ENCODE peak calls at places on chromosome 4, in five cellular contexts. One of them, this sample, is unnamed.

GRCh38 chr4:119746951-119747350 is 118.3 kb upstream of the PDE5A start:
- DNase-seq in BE2C: no peak
- DNase-seq in A549: no peak
- DNase-seq in colonic mucosa: no peak
- DNase-seq in mucosa of descending colon: no peak
- DNase-seq in this sample: no peak

GRCh38 chr4:159384619-159385018 is 281.7 kb downstream of the RAPGEF2 start:
- DNase-seq in BE2C: no peak
- DNase-seq in A549: no peak
- DNase-seq in colonic mucosa: no peak
- DNase-seq in mucosa of descending colon: no peak
- DNase-seq in this sample: no peak

GRCh38 chr4:90689739-90690138 is 562.5 kb downstream of the CCSER1 start:
- DNase-seq in BE2C: no peak
- DNase-seq in A549: no peak
- DNase-seq in colonic mucosa: no peak
- DNase-seq in mucosa of descending colon: no peak
- DNase-seq in this sample: no peak

GRCh38 chr4:165096776-165097175 is 15.9 kb downstream of the TMEM192 start:
- DNase-seq in BE2C: no peak
- DNase-seq in A549: peak; percentile 6
- DNase-seq in colonic mucosa: no peak
- DNase-seq in mucosa of descending colon: no peak
- DNase-seq in this sample: no peak

GRCh38 chr4:112637552-112637866 is 566 bp downstream of the LARP7 start:
- DNase-seq in BE2C: no peak
- DNase-seq in A549: no peak
- DNase-seq in colonic mucosa: no peak
- DNase-seq in mucosa of descending colon: no peak
- DNase-seq in this sample: no peak

GRCh38 chr4:78293348-78293747 is 236.2 kb downstream of the FRAS1 start:
- DNase-seq in BE2C: no peak
- DNase-seq in A549: no peak
- DNase-seq in colonic mucosa: no peak
- DNase-seq in mucosa of descending colon: no peak
- DNase-seq in this sample: no peak

GRCh38 chr4:16000708-16001483 is 37.9 kb upstream of the FGFBP2 start:
- DNase-seq in BE2C: no peak
- DNase-seq in A549: no peak
- DNase-seq in colonic mucosa: no peak
- DNase-seq in mucosa of descending colon: no peak
- DNase-seq in this sample: no peak

GRCh38 chr4:184959786-184960185 is 58.5 kb upstream of the HELT start:
- DNase-seq in BE2C: no peak
- DNase-seq in A549: no peak
- DNase-seq in colonic mucosa: no peak
- DNase-seq in mucosa of descending colon: no peak
- DNase-seq in this sample: no peak

GRCh38 chr4:67918428-67918827 is 34.6 kb upstream of the TMPRSS11D start:
- DNase-seq in BE2C: no peak
- DNase-seq in A549: no peak
- DNase-seq in colonic mucosa: no peak
- DNase-seq in mucosa of descending colon: no peak
- DNase-seq in this sample: no peak

GRCh38 chr4:156970501-156971167 is 965 bp downstream of the PDGFC start:
- DNase-seq in BE2C: peak; percentile 45
- DNase-seq in A549: peak; percentile 42
- DNase-seq in colonic mucosa: peak; percentile 54
- DNase-seq in mucosa of descending colon: peak; percentile 58
- DNase-seq in this sample: no peak

GRCh38 chr4:123746981-123747380 is 350.4 kb downstream of the SPRY1 start:
- DNase-seq in BE2C: no peak
- DNase-seq in A549: no peak
- DNase-seq in colonic mucosa: no peak
- DNase-seq in mucosa of descending colon: no peak
- DNase-seq in this sample: no peak

GRCh38 chr4:113452868-113453620 is 308.5 kb downstream of the CAMK2D start:
- DNase-seq in BE2C: no peak
- DNase-seq in A549: no peak
- DNase-seq in colonic mucosa: no peak
- DNase-seq in mucosa of descending colon: no peak
- DNase-seq in this sample: no peak

GRCh38 chr4:73979407-73979806 is 2.4 kb downstream of the PF4 start:
- DNase-seq in BE2C: no peak
- DNase-seq in A549: no peak
- DNase-seq in colonic mucosa: no peak
- DNase-seq in mucosa of descending colon: no peak
- DNase-seq in this sample: no peak

GRCh38 chr4:167248271-167248670 is 14.0 kb upstream of the SPOCK3 start:
- DNase-seq in BE2C: no peak
- DNase-seq in A549: no peak
- DNase-seq in colonic mucosa: no peak
- DNase-seq in mucosa of descending colon: no peak
- DNase-seq in this sample: no peak

GRCh38 chr4:168124008-168124641 is 31.8 kb downstream of the ANXA10 start:
- DNase-seq in BE2C: no peak
- DNase-seq in A549: no peak
- DNase-seq in colonic mucosa: no peak
- DNase-seq in mucosa of descending colon: no peak
- DNase-seq in this sample: no peak

GRCh38 chr4:48578132-48578964 is 88.3 kb downstream of the ZAR1 start:
- DNase-seq in BE2C: peak; percentile 63
- DNase-seq in A549: peak; percentile 18
- DNase-seq in colonic mucosa: peak; percentile 72
- DNase-seq in mucosa of descending colon: no peak
- DNase-seq in this sample: peak; percentile 59

GRCh38 chr4:88451205-88451604 is 5.7 kb upstream of the HERC5 start:
- DNase-seq in BE2C: no peak
- DNase-seq in A549: no peak
- DNase-seq in colonic mucosa: no peak
- DNase-seq in mucosa of descending colon: no peak
- DNase-seq in this sample: no peak

GRCh38 chr4:147617841-147618421 is 734 bp downstream of the TMEM184C start:
- DNase-seq in BE2C: no peak
- DNase-seq in A549: peak; percentile 9
- DNase-seq in colonic mucosa: no peak
- DNase-seq in mucosa of descending colon: no peak
- DNase-seq in this sample: no peak

GRCh38 chr4:129546531-129546930 is 450.6 kb downstream of the C4orf33 start:
- DNase-seq in BE2C: no peak
- DNase-seq in A549: no peak
- DNase-seq in colonic mucosa: no peak
- DNase-seq in mucosa of descending colon: no peak
- DNase-seq in this sample: no peak

GRCh38 chr4:121272526-121272925 is 108.3 kb downstream of the QRFPR start:
- DNase-seq in BE2C: no peak
- DNase-seq in A549: no peak
- DNase-seq in colonic mucosa: no peak
- DNase-seq in mucosa of descending colon: no peak
- DNase-seq in this sample: peak; percentile 53

GRCh38 chr4:150078996-150079581 is 844 bp downstream of the DCLK2 start:
- DNase-seq in BE2C: peak; percentile 53
- DNase-seq in A549: peak; percentile 22
- DNase-seq in colonic mucosa: peak; percentile 43
- DNase-seq in mucosa of descending colon: peak; percentile 65
- DNase-seq in this sample: no peak
- TF ChIP-seq CTCF in BE2C: no peak
- TF ChIP-seq CTCF in A549: peak; percentile 10
- TF ChIP-seq CTCF in colonic mucosa: no peak
- TF ChIP-seq CTCF in mucosa of descending colon: no peak
- TF ChIP-seq CTCF in this sample: no peak

DNA sequence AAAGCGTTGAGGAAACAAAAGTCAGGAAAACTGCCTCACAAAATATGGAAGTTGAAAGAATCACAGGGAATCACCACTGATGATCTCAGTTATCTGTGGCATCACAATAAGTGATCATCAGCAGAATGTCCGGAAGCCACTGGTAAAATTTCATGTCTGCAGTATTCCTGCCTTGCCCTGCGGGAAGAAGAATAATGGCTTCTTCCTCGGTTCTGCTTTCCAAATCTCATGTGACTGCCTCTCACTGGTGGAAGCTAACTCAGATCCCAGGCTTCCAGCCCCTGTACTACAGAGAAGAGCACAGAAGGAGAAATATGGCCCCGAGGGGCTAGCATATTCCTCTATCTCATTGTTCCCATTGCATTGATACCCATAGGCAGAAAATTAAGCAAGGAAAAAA is 12.7 kb upstream of the ZNF330 start:
- DNase-seq in BE2C: no peak
- DNase-seq in A549: no peak
- DNase-seq in colonic mucosa: no peak
- DNase-seq in mucosa of descending colon: no peak
- DNase-seq in this sample: no peak
- TF ChIP-seq CTCF in BE2C: no peak
- TF ChIP-seq CTCF in A549: no peak
- TF ChIP-seq CTCF in colonic mucosa: no peak
- TF ChIP-seq CTCF in mucosa of descending colon: no peak
- TF ChIP-seq CTCF in this sample: no peak

GRCh38 chr4:169723207-169723606 is 34.5 kb downstream of the HPF1 start:
- DNase-seq in BE2C: peak; percentile 25
- DNase-seq in A549: no peak
- DNase-seq in colonic mucosa: no peak
- DNase-seq in mucosa of descending colon: no peak
- DNase-seq in this sample: no peak
- TF ChIP-seq CTCF in BE2C: peak; percentile 51
- TF ChIP-seq CTCF in A549: no peak
- TF ChIP-seq CTCF in colonic mucosa: no peak
- TF ChIP-seq CTCF in mucosa of descending colon: no peak
- TF ChIP-seq CTCF in this sample: peak; percentile 21

GRCh38 chr4:17124767-17125166 is 226.3 kb upstream of the LDB2 start:
- DNase-seq in BE2C: no peak
- DNase-seq in A549: no peak
- DNase-seq in colonic mucosa: no peak
- DNase-seq in mucosa of descending colon: no peak
- DNase-seq in this sample: no peak
- TF ChIP-seq CTCF in BE2C: peak; percentile 54
- TF ChIP-seq CTCF in A549: no peak
- TF ChIP-seq CTCF in colonic mucosa: no peak
- TF ChIP-seq CTCF in mucosa of descending colon: no peak
- TF ChIP-seq CTCF in this sample: peak; percentile 18

GRCh38 chr4:14868426-14868825 is 133.9 kb upstream of the CPEB2 start:
- DNase-seq in BE2C: no peak
- DNase-seq in A549: no peak
- DNase-seq in colonic mucosa: no peak
- DNase-seq in mucosa of descending colon: no peak
- DNase-seq in this sample: no peak

GRCh38 chr4:14867847-14868246 is 134.4 kb upstream of the CPEB2 start:
- DNase-seq in BE2C: no peak
- DNase-seq in A549: no peak
- DNase-seq in colonic mucosa: no peak
- DNase-seq in mucosa of descending colon: no peak
- DNase-seq in this sample: no peak

GRCh38 chr4:14874990-14875389 is 127.3 kb upstream of the CPEB2 start:
- DNase-seq in BE2C: no peak
- DNase-seq in A549: no peak
- DNase-seq in colonic mucosa: no peak
- DNase-seq in mucosa of descending colon: no peak
- DNase-seq in this sample: no peak

GRCh38 chr4:14877246-14878220 is 124.7 kb upstream of the CPEB2 start:
- DNase-seq in BE2C: no peak
- DNase-seq in A549: no peak
- DNase-seq in colonic mucosa: no peak
- DNase-seq in mucosa of descending colon: no peak
- DNase-seq in this sample: no peak

DNA sequence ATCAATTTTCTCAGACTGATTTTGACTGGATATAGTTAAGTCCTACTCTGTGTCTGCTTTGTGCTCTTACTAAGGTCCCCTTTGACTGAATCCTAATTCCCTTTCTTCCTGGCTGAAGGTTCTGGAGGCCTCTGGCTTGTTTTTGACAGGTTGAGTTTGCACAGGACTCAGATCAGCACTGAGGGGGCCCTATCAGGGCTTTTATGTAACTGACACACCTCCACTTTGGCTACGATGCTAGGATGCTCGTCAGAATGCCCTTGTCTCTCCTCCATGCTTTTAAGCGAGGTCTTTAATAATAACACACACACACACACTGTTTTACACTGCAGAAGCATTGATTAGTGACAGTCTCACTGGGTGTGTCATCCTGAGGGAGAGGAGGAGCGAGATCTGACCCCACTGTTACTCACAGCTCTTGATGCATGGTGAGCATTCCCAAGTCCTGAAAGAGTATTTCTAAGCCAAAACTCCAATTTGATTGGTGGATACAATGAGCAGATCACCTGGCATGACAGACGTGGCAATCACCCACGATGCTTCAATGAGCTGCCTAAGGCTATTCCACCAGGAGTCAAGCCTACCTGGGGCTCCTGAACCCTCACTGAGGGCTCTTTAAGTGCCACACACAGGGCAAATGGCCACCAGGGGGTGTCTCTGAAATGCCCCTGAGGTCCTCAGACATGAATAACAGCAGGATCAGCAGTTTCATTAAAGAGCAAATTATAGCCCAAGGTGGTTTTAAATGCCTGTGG is 130.4 kb upstream of the CPEB2 start:
- DNase-seq in BE2C: peak; percentile 34
- DNase-seq in A549: no peak
- DNase-seq in colonic mucosa: no peak
- DNase-seq in mucosa of descending colon: no peak
- DNase-seq in this sample: no peak
- TF ChIP-seq CTCF in BE2C: peak; percentile 37
- TF ChIP-seq CTCF in A549: no peak
- TF ChIP-seq CTCF in colonic mucosa: peak; percentile 40
- TF ChIP-seq CTCF in mucosa of descending colon: no peak
- TF ChIP-seq CTCF in this sample: peak; percentile 45

GRCh38 chr4:35695401-35695800 is 548.9 kb downstream of the ARAP2 start:
- DNase-seq in BE2C: no peak
- DNase-seq in A549: no peak
- DNase-seq in colonic mucosa: no peak
- DNase-seq in mucosa of descending colon: no peak
- DNase-seq in this sample: no peak
- TF ChIP-seq CTCF in BE2C: no peak
- TF ChIP-seq CTCF in A549: no peak
- TF ChIP-seq CTCF in colonic mucosa: no peak
- TF ChIP-seq CTCF in mucosa of descending colon: no peak
- TF ChIP-seq CTCF in this sample: no peak

GRCh38 chr4:100114909-100115308 is 75.4 kb downstream of the DDIT4L start:
- DNase-seq in BE2C: no peak
- DNase-seq in A549: no peak
- DNase-seq in colonic mucosa: no peak
- DNase-seq in mucosa of descending colon: no peak
- DNase-seq in this sample: no peak

GRCh38 chr4:100118213-100118612 is 72.1 kb downstream of the DDIT4L start:
- DNase-seq in BE2C: no peak
- DNase-seq in A549: no peak
- DNase-seq in colonic mucosa: no peak
- DNase-seq in mucosa of descending colon: no peak
- DNase-seq in this sample: no peak

GRCh38 chr4:100113732-100114131 is 76.5 kb downstream of the DDIT4L start:
- DNase-seq in BE2C: no peak
- DNase-seq in A549: no peak
- DNase-seq in colonic mucosa: no peak
- DNase-seq in mucosa of descending colon: no peak
- DNase-seq in this sample: no peak

DNA sequence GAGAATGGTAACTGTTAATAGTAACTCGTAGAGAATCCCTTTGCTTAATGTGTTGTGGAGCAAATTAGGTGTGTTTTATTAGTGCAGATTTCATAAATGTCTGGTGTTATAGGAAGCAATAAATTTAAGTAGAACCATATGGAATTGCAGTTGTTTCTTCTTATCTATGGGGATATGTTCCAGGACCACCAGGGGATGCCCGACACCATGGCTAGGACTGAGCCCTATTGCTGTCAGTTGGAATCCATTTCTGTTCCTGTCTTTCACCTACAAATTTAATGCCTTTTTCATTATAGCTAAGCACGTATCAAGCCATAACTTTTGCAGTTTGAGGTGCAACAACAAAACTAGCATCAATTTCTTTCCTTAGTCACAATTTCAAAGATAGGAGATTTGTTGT is 72.5 kb downstream of the DDIT4L start:
- DNase-seq in BE2C: peak; percentile 50
- DNase-seq in A549: no peak
- DNase-seq in colonic mucosa: no peak
- DNase-seq in mucosa of descending colon: no peak
- DNase-seq in this sample: no peak
- TF ChIP-seq CTCF in BE2C: peak; percentile 78
- TF ChIP-seq CTCF in A549: no peak
- TF ChIP-seq CTCF in colonic mucosa: no peak
- TF ChIP-seq CTCF in mucosa of descending colon: no peak
- TF ChIP-seq CTCF in this sample: peak; percentile 45

This sample was measured in HFF-Myc.